ENCODE peak calls at places on chromosomes 5 and 9, in seven cellular contexts. One of them, this sample, is unnamed.
A peak's percentile ranks its signal among the peaks of the same experiment; 100 is the strongest.

GRCh38 chr9:130835441-130836298 is 616 bp downstream of the ABL1 start:
- DNase-seq in iris pigment epithelial cell: no peak
- DNase-seq in mesothelial cell of epicardium: no peak
- DNase-seq in stimulated activated CD8-positive, alpha-beta memory T cell treated with anti-CD3 and anti-CD28 coated beads, Interleukin-2, amount 100 ng/mL, for 1 hour: peak; percentile 8
- DNase-seq in omental fat pad: no peak
- DNase-seq in Kasumi-1: peak; percentile 28
- DNase-seq in EL: peak; percentile 38
- DNase-seq in this sample: no peak

GRCh38 chr5:133853972-133854371 is 114.5 kb downstream of the C5orf15 start:
- DNase-seq in Kasumi-1: no peak
- DNase-seq in EL: no peak
- DNase-seq in omental fat pad: no peak
- DNase-seq in mesothelial cell of epicardium: peak; percentile 6
- DNase-seq in stimulated activated CD8-positive, alpha-beta memory T cell treated with anti-CD3 and anti-CD28 coated beads, Interleukin-2, amount 100 ng/mL, for 1 hour: no peak
- DNase-seq in iris pigment epithelial cell: no peak
- DNase-seq in this sample: no peak

GRCh38 chr5:10695759-10696543 is 65.1 kb downstream of the DAP start:
- DNase-seq in mesothelial cell of epicardium: no peak
- DNase-seq in iris pigment epithelial cell: peak; percentile 18
- DNase-seq in Kasumi-1: no peak
- DNase-seq in stimulated activated CD8-positive, alpha-beta memory T cell treated with anti-CD3 and anti-CD28 coated beads, Interleukin-2, amount 100 ng/mL, for 1 hour: no peak
- DNase-seq in EL: peak; percentile 65
- DNase-seq in omental fat pad: no peak
- DNase-seq in this sample: no peak

GRCh38 chr5:80958611-80959010 is 1.6 kb upstream of the RASGRF2 start:
- DNase-seq in stimulated activated CD8-positive, alpha-beta memory T cell treated with anti-CD3 and anti-CD28 coated beads, Interleukin-2, amount 100 ng/mL, for 1 hour: no peak
- DNase-seq in omental fat pad: no peak
- DNase-seq in iris pigment epithelial cell: no peak
- DNase-seq in Kasumi-1: no peak
- DNase-seq in mesothelial cell of epicardium: no peak
- DNase-seq in EL: no peak
- DNase-seq in this sample: no peak

GRCh38 chr5:89083791-89084190 is 200.8 kb upstream of the MEF2C start:
- DNase-seq in Kasumi-1: no peak
- DNase-seq in EL: peak; percentile 1
- DNase-seq in iris pigment epithelial cell: no peak
- DNase-seq in mesothelial cell of epicardium: no peak
- DNase-seq in stimulated activated CD8-positive, alpha-beta memory T cell treated with anti-CD3 and anti-CD28 coated beads, Interleukin-2, amount 100 ng/mL, for 1 hour: no peak
- DNase-seq in omental fat pad: no peak
- DNase-seq in this sample: no peak

GRCh38 chr5:16859346-16859745 is 76.7 kb downstream of the MYO10 start:
- DNase-seq in EL: no peak
- DNase-seq in omental fat pad: no peak
- DNase-seq in mesothelial cell of epicardium: no peak
- DNase-seq in iris pigment epithelial cell: no peak
- DNase-seq in Kasumi-1: no peak
- DNase-seq in stimulated activated CD8-positive, alpha-beta memory T cell treated with anti-CD3 and anti-CD28 coated beads, Interleukin-2, amount 100 ng/mL, for 1 hour: no peak
- DNase-seq in this sample: no peak

GRCh38 chr5:83577036-83577636 is 105.6 kb downstream of the VCAN start:
- DNase-seq in iris pigment epithelial cell: peak; percentile 81
- DNase-seq in Kasumi-1: no peak
- DNase-seq in mesothelial cell of epicardium: no peak
- DNase-seq in omental fat pad: no peak
- DNase-seq in EL: peak; percentile 6
- DNase-seq in stimulated activated CD8-positive, alpha-beta memory T cell treated with anti-CD3 and anti-CD28 coated beads, Interleukin-2, amount 100 ng/mL, for 1 hour: no peak
- DNase-seq in this sample: no peak

GRCh38 chr5:108730617-108731340 is 16.9 kb upstream of the FER start:
- DNase-seq in stimulated activated CD8-positive, alpha-beta memory T cell treated with anti-CD3 and anti-CD28 coated beads, Interleukin-2, amount 100 ng/mL, for 1 hour: no peak
- DNase-seq in iris pigment epithelial cell: no peak
- DNase-seq in EL: no peak
- DNase-seq in omental fat pad: no peak
- DNase-seq in Kasumi-1: no peak
- DNase-seq in mesothelial cell of epicardium: no peak
- DNase-seq in this sample: no peak

GRCh38 chr5:134625559-134625958 is 7.1 kb downstream of the SAR1B start:
- DNase-seq in mesothelial cell of epicardium: no peak
- DNase-seq in Kasumi-1: no peak
- DNase-seq in omental fat pad: no peak
- DNase-seq in iris pigment epithelial cell: no peak
- DNase-seq in stimulated activated CD8-positive, alpha-beta memory T cell treated with anti-CD3 and anti-CD28 coated beads, Interleukin-2, amount 100 ng/mL, for 1 hour: no peak
- DNase-seq in EL: no peak
- DNase-seq in this sample: no peak

GRCh38 chr5:114055810-114056476 is 305.9 kb upstream of the KCNN2 start:
- DNase-seq in Kasumi-1: no peak
- DNase-seq in iris pigment epithelial cell: peak; percentile 4
- DNase-seq in mesothelial cell of epicardium: peak; percentile 55
- DNase-seq in omental fat pad: no peak
- DNase-seq in EL: peak; percentile 8
- DNase-seq in stimulated activated CD8-positive, alpha-beta memory T cell treated with anti-CD3 and anti-CD28 coated beads, Interleukin-2, amount 100 ng/mL, for 1 hour: no peak
- DNase-seq in this sample: no peak

This sample was measured in NCI-H446.